ENCODE peak calls at places on chromosomes 6 and 20, in eight cellular contexts. V is fibroblast of lung, O is heart left ventricle, X is ovary, H is PC-3, U is H1, J is uterus, N is cardiac muscle cell. D is an unnamed sample.
A peak's percentile ranks its signal among the peaks of the same experiment; 100 is the strongest.

GRCh38 chr6:665403-666267 is 8.7 kb upstream of the HUS1B start:
- DNase-seq in V (no peak), X (no peak), N (no peak), J (no peak), U (no peak), O (no peak), H (no peak), D (no peak)

GRCh38 chr20:59018817-59019216 is 412 bp upstream of the TUBB1 start:
- DNase-seq in H (no peak), N (no peak), J (no peak), U (no peak), V (no peak), O (no peak), X (no peak), D (no peak)

GRCh38 chr6:143325379-143326140 is 124.9 kb downstream of the ADAT2 start:
- DNase-seq in U (no peak), J (no peak), O (no peak), V (no peak), N (peak; percentile 5), X (no peak), H (peak; percentile 67), D (no peak)

GRCh38 chr6:166627875-166628849 is 1.1 kb upstream of the RPS6KA2 start:
- DNase-seq in V (peak; percentile 47), X (peak; percentile 77), U (no peak), H (peak; percentile 26), N (peak; percentile 61), O (peak; percentile 87), J (peak; percentile 55), D (peak; percentile 91)

GRCh38 chr6:34437644-34437970 is 11.7 kb upstream of the RPS10 start:
- DNase-seq in H (no peak), J (no peak), N (no peak), X (no peak), O (no peak), U (no peak), V (no peak), D (no peak)

GRCh38 chr6:56537223-56537770 is 105.4 kb downstream of the DST start:
- DNase-seq in J (no peak), X (no peak), N (no peak), V (no peak), O (no peak), U (no peak), H (no peak), D (no peak)

GRCh38 chr20:829531-829930 is 4.0 kb upstream of the FAM110A start:
- DNase-seq in N (peak; percentile 44), V (no peak), H (no peak), X (no peak), U (no peak), J (no peak), O (no peak), D (no peak)

GRCh38 chr6:19037607-19038006 is 650.5 kb downstream of the RNF144B start:
- DNase-seq in O (no peak), V (no peak), J (no peak), N (no peak), H (no peak), X (no peak), U (no peak), D (no peak)

GRCh38 chr6:7402746-7403145 is 13.1 kb downstream of the RIOK1 start:
- DNase-seq in O (no peak), H (no peak), N (no peak), V (no peak), X (no peak), J (no peak), U (no peak), D (no peak)

GRCh38 chr6:52507557-52508260 is 69.2 kb downstream of the TRAM2 start:
- DNase-seq in N (peak; percentile 88), O (no peak), J (no peak), H (peak; percentile 35), V (peak; percentile 87), U (no peak), X (no peak), D (no peak)

GRCh38 chr6:10855233-10855632 is 16.9 kb upstream of the MAK start:
- DNase-seq in V (no peak), O (no peak), X (no peak), H (no peak), J (no peak), N (no peak), U (peak; percentile 9), D (no peak)

GRCh38 chr6:33914519-33915120 is 110.8 kb upstream of the MLN start:
- DNase-seq in J (no peak), V (no peak), N (no peak), U (no peak), X (no peak), H (no peak), O (peak; percentile 28), D (peak; percentile 49)

GRCh38 chr6:15293674-15294073 is 47.8 kb downstream of the JARID2 start:
- DNase-seq in X (no peak), H (no peak), N (no peak), J (no peak), O (no peak), U (no peak), V (no peak), D (no peak)

DNA sequence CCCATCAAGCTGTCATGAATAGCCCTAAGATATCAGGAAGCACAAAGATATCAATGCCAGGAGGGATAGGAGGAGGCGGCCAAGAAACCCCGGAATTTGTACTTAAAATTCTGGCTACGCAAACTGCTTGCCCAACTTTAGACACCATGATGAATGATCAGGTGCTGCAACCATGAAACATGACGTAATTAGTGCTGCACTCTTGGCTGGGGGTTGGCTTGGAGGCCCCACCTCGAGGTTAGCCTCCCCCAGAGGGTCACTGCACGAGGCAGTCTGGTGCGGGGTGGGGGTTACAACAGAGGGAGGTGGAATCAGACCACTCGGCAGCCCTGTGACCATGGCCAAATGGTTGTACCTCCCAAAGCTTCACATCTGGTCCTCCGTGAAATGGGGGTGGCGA is 9.0 kb downstream of the SIRPA start:
- DNase-seq in H (no peak), U (no peak), V (no peak), O (no peak), J (peak; percentile 56), X (no peak), N (no peak), D (no peak)
- H3K27ac ChIP-seq in H (no peak overlapping the region), U (no peak overlapping the region), V (no peak overlapping the region), O (no peak overlapping the region), J (no peak overlapping the region), X (no peak overlapping the region), N (no peak overlapping the region), D (no peak overlapping the region)

DNA sequence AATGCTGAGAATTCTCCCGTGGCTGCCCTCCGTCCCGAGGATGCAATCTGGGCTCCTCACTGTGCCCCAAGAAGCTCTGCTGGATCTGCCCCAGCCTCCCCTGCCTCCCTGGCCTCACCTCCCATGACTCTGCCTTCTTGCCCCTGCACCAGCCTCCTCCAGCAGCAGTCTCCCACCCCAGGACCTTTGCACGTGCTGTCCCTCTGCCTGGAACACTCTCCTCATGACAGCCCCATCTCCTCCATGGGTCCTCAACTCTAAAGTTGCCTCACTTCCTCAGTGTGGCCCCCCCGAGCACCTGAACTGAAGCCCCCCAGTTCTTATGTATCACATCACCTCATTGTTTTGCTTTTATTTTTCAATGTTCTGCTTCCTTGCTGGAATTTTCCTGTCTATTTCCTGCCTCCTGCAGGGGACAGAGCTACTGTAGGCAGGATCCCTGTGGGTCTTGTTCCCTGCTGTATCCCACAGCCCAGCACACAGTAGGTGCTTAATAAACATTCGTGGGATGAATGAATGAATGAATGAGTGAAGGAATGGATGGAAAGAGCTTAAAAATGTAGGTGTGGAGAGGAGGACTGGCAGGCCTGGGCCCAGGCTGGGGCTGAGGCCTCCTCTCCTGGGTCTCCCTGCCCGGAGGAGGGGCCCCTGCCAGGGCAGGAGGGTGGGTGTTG is 42.2 kb downstream of the CEBPB start:
- DNase-seq in U (no peak), O (no peak), J (no peak), H (no peak), V (no peak), X (no peak), N (no peak), D (no peak)
- H3K4me3 ChIP-seq in U (no peak overlapping the region), O (no peak overlapping the region), J (no peak overlapping the region), H (no peak overlapping the region), V (no peak overlapping the region), X (no peak overlapping the region), N (no peak overlapping the region), D (no peak overlapping the region)

DNA sequence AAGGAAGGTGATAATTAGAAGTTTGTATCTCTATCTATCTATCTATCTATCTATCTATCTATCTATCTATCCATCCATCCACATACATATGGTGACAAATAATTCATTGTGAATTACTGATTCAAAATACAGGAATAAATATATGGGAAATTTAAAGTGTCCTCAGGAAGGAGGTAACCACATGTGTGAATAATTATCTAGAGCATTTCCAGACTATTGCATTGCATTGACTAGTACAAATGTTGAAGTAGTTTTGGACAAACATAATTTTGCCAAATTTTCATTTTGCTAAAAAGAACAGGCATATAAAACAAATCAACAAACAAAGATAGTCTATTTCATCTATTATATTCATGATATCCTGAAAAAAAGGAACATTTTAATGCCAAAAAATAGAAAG is 192.7 kb downstream of the UTRN start:
- DNase-seq in H (no peak), O (no peak), N (no peak), V (no peak), U (no peak), J (no peak), X (no peak), D (no peak)
- H3K27ac ChIP-seq in H (no peak overlapping the region), O (peak overlapping the region; percentile 20), N (no peak overlapping the region), V (no peak overlapping the region), U (no peak overlapping the region), J (peak overlapping the region; percentile 51), X (no peak overlapping the region), D (no peak overlapping the region)

GRCh38 chr6:13761361-13762036 is 49.9 kb upstream of the RANBP9 start:
- DNase-seq in O (no peak), N (peak; percentile 59), U (no peak), H (no peak), V (peak; percentile 5), J (no peak), X (no peak), D (no peak)

GRCh38 chr6:13760948-13761347 is 49.3 kb upstream of the RANBP9 start:
- DNase-seq in X (no peak), J (no peak), V (peak; percentile 88), N (peak; percentile 87), U (no peak), O (no peak), H (no peak), D (no peak)

GRCh38 chr6:13764996-13765395 is 49.4 kb downstream of the MCUR1 start:
- DNase-seq in J (no peak), V (no peak), H (no peak), X (no peak), N (no peak), O (no peak), U (no peak), D (no peak)

GRCh38 chr6:13763740-13764381 is 50.5 kb downstream of the MCUR1 start:
- DNase-seq in O (no peak), N (no peak), V (no peak), H (no peak), U (no peak), X (no peak), J (no peak), D (no peak)

DNA sequence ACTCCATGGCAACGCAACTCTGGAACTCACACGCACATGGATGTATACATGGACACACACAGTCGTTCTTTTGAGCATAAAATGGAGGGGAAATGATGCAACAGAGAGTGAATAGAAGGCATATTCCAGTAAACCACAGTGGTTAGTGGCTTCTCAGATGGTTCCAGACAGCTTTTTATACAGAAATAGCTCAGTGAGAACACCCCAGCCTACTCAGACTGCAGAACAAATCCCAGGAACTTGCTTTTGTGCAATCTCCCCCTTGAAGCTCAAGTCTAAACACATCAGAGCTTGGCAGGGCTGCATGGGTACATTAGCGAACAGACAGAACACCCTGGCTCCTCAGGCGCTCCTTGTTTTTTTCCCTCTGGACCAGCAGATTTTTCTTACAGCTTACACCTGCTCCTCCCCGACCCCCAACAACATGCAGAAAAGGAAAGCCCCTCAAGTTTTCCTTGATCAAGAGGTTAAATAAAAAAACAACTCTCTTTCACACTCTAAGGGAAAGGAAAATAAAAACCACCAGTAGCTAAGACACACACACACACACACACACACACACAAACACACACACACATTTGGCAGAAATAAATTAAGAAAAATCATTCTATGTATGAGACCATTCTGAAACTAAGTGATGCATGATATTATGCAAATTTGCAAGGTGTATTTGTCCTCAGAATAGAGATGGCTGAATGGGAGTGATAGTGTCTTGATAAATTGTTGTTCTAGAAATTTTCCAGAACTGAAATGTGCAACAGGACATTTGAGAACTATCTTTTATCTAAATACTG is 51.2 kb upstream of the RANBP9 start:
- DNase-seq in H (no peak), J (no peak), O (no peak), X (no peak), N (peak; percentile 95), V (peak; percentile 97), U (no peak), D (no peak)
- H3K4me3 ChIP-seq in H (no peak overlapping the region), J (no peak overlapping the region), O (no peak overlapping the region), X (no peak overlapping the region), N (no peak overlapping the region), V (no peak overlapping the region), U (no peak overlapping the region), D (no peak overlapping the region)